ENCODE peak calls at places on chromosome 9, in four cellular contexts. X, W, Q and P are unnamed samples.

GRCh38 chr9:70474413-70474812 is 60.0 kb upstream of the KLF9 start:
- DNase-seq in Q (no peak), W (no peak), X (no peak), P (no peak)

GRCh38 chr9:111957856-111958631 is 61.4 kb downstream of the UGCG start:
- DNase-seq in X (no peak), Q (no peak), W (no peak), P (peak)

GRCh38 chr9:92180669-92181181 is 65.5 kb upstream of the SPTLC1 start:
- DNase-seq in W (no peak), X (no peak), Q (no peak), P (peak)

GRCh38 chr9:112120471-112120925 is 54.6 kb downstream of the SUSD1 start:
- DNase-seq in Q (no peak), W (no peak), X (no peak), P (no peak)

GRCh38 chr9:124011460-124012301 is at the start of gene LHX2:
- DNase-seq in W (no peak), X (peak), Q (peak), P (peak)

GRCh38 chr9:86349271-86349670 is 4.9 kb downstream of the TUT7 start:
- DNase-seq in Q (no peak), X (no peak), W (no peak), P (no peak)

GRCh38 chr9:111037744-111038335 is 430 bp downstream of the LPAR1 start:
- DNase-seq in X (peak), Q (peak), W (peak), P (no peak)

GRCh38 chr9:134575817-134576176 is 65.8 kb upstream of the COL5A1 start:
- DNase-seq in X (no peak), W (no peak), Q (no peak), P (no peak)

GRCh38 chr9:131297903-131298302 is 8.4 kb downstream of the PLPP7 start:
- DNase-seq in W (no peak), X (no peak), Q (no peak), P (no peak)

GRCh38 chr9:102405218-102405867 is 589.8 kb upstream of the CYLC2 start:
- DNase-seq in Q (no peak), W (no peak), X (no peak), P (no peak)

GRCh38 chr9:135992486-135993408 is 31.6 kb upstream of the UBAC1 start:
- DNase-seq in W (peak), X (peak), Q (peak), P (peak)

GRCh38 chr9:19408316-19408692 is 505 bp upstream of the ACER2 start:
- DNase-seq in W (peak), Q (no peak), X (peak), P (no peak)

GRCh38 chr9:123568691-123569342 is 212.8 kb downstream of the CRB2 start:
- DNase-seq in W (no peak), X (no peak), Q (no peak), P (no peak)

GRCh38 chr9:133639613-133640012 is 3.5 kb downstream of the DBH start:
- DNase-seq in X (no peak), W (no peak), Q (no peak), P (no peak)

GRCh38 chr9:112049834-112050516 is 125.1 kb downstream of the SUSD1 start:
- DNase-seq in W (no peak), X (no peak), Q (no peak), P (no peak)

GRCh38 chr9:98974994-98975712 is 31.4 kb downstream of the COL15A1 start:
- DNase-seq in X (peak), Q (peak), W (peak), P (peak)

GRCh38 chr9:3650994-3651622 is 125.3 kb upstream of the RFX3 start:
- DNase-seq in Q (no peak), W (no peak), X (no peak), P (no peak)

GRCh38 chr9:90943341-90943740 is 141.7 kb downstream of the SYK start:
- DNase-seq in X (no peak), W (no peak), Q (no peak), P (no peak)

GRCh38 chr9:116318463-116319271 is 165.1 kb downstream of the PAPPA start:
- DNase-seq in X (no peak), W (no peak), Q (peak), P (no peak)

GRCh38 chr9:133286523-133286922 is 11.5 kb upstream of the ABO start:
- DNase-seq in X (no peak), W (no peak), Q (no peak), P (no peak)

GRCh38 chr9:85289142-85289541 is 452.6 kb downstream of the AGTPBP1 start:
- DNase-seq in Q (no peak), X (no peak), W (no peak), P (no peak)

GRCh38 chr9:85292261-85292660 is 449.5 kb downstream of the AGTPBP1 start:
- DNase-seq in Q (no peak), W (no peak), X (no peak), P (no peak)

DNA sequence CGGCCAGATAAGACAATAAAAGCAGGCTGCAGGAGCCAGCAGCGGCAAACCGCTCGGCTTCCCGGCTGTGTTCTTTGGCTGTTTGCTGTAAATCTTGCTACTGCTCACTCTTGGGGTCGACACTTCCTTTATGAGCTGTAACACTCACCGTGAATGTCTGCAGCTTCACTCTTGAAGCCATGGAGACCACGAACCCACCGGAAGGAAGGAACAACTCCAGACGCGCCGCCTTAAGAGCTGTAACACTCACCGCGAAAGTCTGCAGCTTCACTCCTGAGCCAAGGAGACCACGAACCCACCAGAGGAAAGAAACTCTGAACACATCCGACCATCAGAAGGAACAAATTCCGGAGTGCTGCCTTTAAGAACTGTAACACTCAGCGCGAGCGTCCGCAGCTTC is 451.7 kb downstream of the AGTPBP1 start:
- DNase-seq in X (no peak), Q (no peak), W (no peak), P (peak)
- H3K4me3 ChIP-seq in X (no peak), Q (no peak), W (no peak), P (no peak)

DNA sequence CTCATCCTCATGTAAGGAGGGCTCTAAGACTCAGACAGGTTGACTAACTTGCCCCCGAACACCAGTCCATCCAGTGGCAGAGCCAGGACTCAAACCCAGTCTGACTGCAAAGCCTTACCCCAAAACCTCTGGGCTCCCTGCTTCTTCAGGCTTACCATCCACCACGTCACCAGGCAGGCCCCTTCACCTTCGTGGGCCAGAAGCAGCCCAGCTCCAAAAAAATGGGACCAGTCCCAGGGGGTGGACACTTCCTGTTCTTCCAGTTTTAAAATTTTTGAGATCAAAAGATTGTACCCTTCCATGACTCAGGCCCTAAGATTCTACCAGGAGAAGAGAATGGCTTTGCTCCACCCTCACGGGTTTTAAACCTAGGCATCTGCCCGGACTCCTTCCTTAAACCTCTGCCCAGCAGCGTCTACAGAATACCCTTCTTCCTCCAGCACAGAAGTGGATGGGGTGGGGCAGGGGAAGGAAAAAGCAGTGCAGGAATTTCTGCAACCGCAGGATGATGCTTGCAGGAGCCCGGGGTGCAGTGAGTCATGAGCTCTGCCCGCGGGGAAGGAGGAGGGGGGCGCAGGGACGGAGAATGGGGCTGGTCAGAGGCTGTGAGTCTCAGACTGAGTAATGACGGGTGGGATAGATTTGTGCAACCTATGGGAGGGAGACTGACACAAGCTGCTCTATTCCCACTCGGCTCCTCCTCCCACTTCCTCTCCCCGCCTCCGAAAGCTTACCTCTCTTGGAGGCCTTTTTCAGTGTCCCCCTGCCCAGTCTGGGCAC is 50.4 kb upstream of the STXBP1 start:
- DNase-seq in X (no peak), Q (peak), W (peak), P (peak)
- TF ChIP-seq POLR2AphosphoS5 in X (peak), Q (peak), W (peak), P (no peak)

GRCh38 chr9:94139672-94140417 is 55.6 kb downstream of the PTPDC1 start:
- DNase-seq in X (no peak), Q (peak), W (peak), P (no peak)

GRCh38 chr9:94135222-94135621 is 51.0 kb downstream of the PTPDC1 start:
- DNase-seq in X (no peak), Q (no peak), W (peak), P (peak)

GRCh38 chr9:94140418-94140780 is 56.1 kb downstream of the PTPDC1 start:
- DNase-seq in X (no peak), Q (no peak), W (no peak), P (no peak)

GRCh38 chr9:94134629-94135028 is 50.4 kb downstream of the PTPDC1 start:
- DNase-seq in W (no peak), Q (no peak), X (no peak), P (no peak)
- H3K27ac ChIP-seq in W (peak), Q (peak), X (peak), P (no peak)

GRCh38 chr9:14311940-14312572 is 1.9 kb downstream of the NFIB start:
- DNase-seq in Q (no peak), W (no peak), X (no peak), P (no peak)

GRCh38 chr9:14308751-14309140 is 5.2 kb downstream of the NFIB start:
- DNase-seq in Q (no peak), W (no peak), X (no peak), P (no peak)

GRCh38 chr9:14307989-14308750 is 5.8 kb downstream of the NFIB start:
- DNase-seq in Q (no peak), X (no peak), W (no peak), P (no peak)

GRCh38 chr9:14309403-14309802 is 4.5 kb downstream of the NFIB start:
- DNase-seq in X (no peak), Q (no peak), W (no peak), P (no peak)

GRCh38 chr9:14310247-14310646 is 3.7 kb downstream of the NFIB start:
- DNase-seq in X (no peak), W (no peak), Q (no peak), P (no peak)
- H3K4me3 ChIP-seq in X (no peak), W (no peak), Q (peak), P (no peak)

GRCh38 chr9:120922404-120923173 is 4.0 kb downstream of the TRAF1 start:
- DNase-seq in W (no peak), Q (peak), X (no peak), P (no peak)
- TF ChIP-seq POLR2AphosphoS5 in W (no peak), Q (no peak), X (no peak), P (no peak)

GRCh38 chr9:106885451-106885850 is 22.5 kb downstream of the ZNF462 start:
- DNase-seq in Q (no peak), X (no peak), W (peak), P (no peak)
- H3K27ac ChIP-seq in Q (no peak), X (no peak), W (peak), P (no peak)

GRCh38 chr9:14029811-14030210 is 284.1 kb downstream of the NFIB start:
- DNase-seq in Q (no peak), W (no peak), X (no peak), P (no peak)
- H3K4me3 ChIP-seq in Q (peak), W (no peak), X (no peak), P (no peak)